ENCODE peak calls at places on chromosomes 1 and 21, in six cellular contexts. U, A, V, P, J and L are unnamed samples.

GRCh38 chr21:41659791-41660560 is 106.9 kb downstream of the RIPK4 start:
- DNase-seq in U (no peak), A (no peak), V (no peak), P (no peak), J (no peak), L (no peak)

GRCh38 chr1:199854681-199855321 is 172.7 kb upstream of the NR5A2 start:
- DNase-seq in U (no peak), A (no peak), V (no peak), P (no peak), J (no peak), L (peak)

GRCh38 chr1:70874826-70875225 is 172.8 kb downstream of the PTGER3 start:
- DNase-seq in U (no peak), A (peak), V (no peak), P (no peak), J (no peak), L (no peak)

GRCh38 chr21:41678944-41679343 is 87.9 kb downstream of the RIPK4 start:
- DNase-seq in U (no peak), A (peak), V (no peak), P (no peak), J (no peak), L (peak)

GRCh38 chr1:229694053-229694693 is 68.1 kb downstream of the URB2 start:
- DNase-seq in U (peak), A (peak), V (no peak), P (no peak), J (no peak), L (peak)

GRCh38 chr1:168084396-168085231 is 52.1 kb downstream of the GPR161 start:
- DNase-seq in U (no peak), A (no peak), V (peak), P (peak), J (peak), L (peak)

GRCh38 chr1:211714154-211714553 is 38.7 kb upstream of the NEK2 start:
- DNase-seq in U (no peak), A (no peak), V (no peak), P (no peak), J (no peak), L (no peak)

GRCh38 chr1:60715970-60716369 is 366.4 kb upstream of the NFIA start:
- DNase-seq in U (no peak), A (no peak), V (no peak), P (no peak), J (no peak), L (no peak)

GRCh38 chr21:36811762-36812161 is 112.8 kb downstream of the SIM2 start:
- DNase-seq in U (no peak), A (no peak), V (no peak), P (no peak), J (no peak), L (no peak)

GRCh38 chr1:1928231-1929101 is 9.4 kb upstream of the TMEM52 start:
- DNase-seq in U (no peak), A (no peak), V (no peak), P (no peak), J (no peak), L (no peak)

GRCh38 chr1:218823291-218823900 is 350.3 kb upstream of the LYPLAL1 start:
- DNase-seq in U (no peak), A (peak), V (no peak), P (no peak), J (no peak), L (peak)

GRCh38 chr1:23825762-23826522 is 713 bp upstream of the HMGCL start:
- DNase-seq in U (no peak), A (no peak), V (no peak), P (no peak), J (peak), L (no peak)

GRCh38 chr21:45227735-45228134 is 60.0 kb downstream of the POFUT2 start:
- DNase-seq in U (no peak), A (no peak), V (no peak), P (no peak), J (no peak), L (no peak)

GRCh38 chr1:23651069-23651808 is 40.4 kb upstream of the RPL11 start:
- DNase-seq in U (no peak), A (peak), V (no peak), P (no peak), J (no peak), L (no peak)